ENCODE peak calls at places on chromosomes 3 and 15, in four cellular contexts. I, M, O and R are unnamed samples.

GRCh38 chr3:14371573-14372474 is 30.6 kb upstream of the SLC6A6 start:
- DNase-seq in I (peak; percentile 84), M (no peak), O (no peak), R (peak; percentile 44)

GRCh38 chr3:18402140-18402834 is 22.9 kb downstream of the SATB1 start:
- DNase-seq in I (no peak), M (no peak), O (no peak), R (no peak)

GRCh38 chr3:135621184-135621931 is 344.2 kb upstream of the PPP2R3A start:
- DNase-seq in I (no peak), M (peak; percentile 39), O (no peak), R (no peak)

GRCh38 chr3:97910931-97911351 is 61.3 kb downstream of the RIOX2 start:
- DNase-seq in I (peak; percentile 74), M (no peak), O (no peak), R (no peak)

GRCh38 chr3:9037113-9037715 is 73.9 kb upstream of the RAD18 start:
- DNase-seq in I (no peak), M (no peak), O (no peak), R (no peak)

GRCh38 chr3:94303897-94304296 is 241.0 kb downstream of the NSUN3 start:
- DNase-seq in I (no peak), M (no peak), O (peak; percentile 15), R (no peak)

GRCh38 chr3:97658670-97659285 is 105.8 kb upstream of the ARL6 start:
- DNase-seq in I (peak; percentile 64), M (no peak), O (no peak), R (peak; percentile 5)

GRCh38 chr3:89964347-89964746 is 856.9 kb downstream of the EPHA3 start:
- DNase-seq in I (no peak), M (no peak), O (no peak), R (no peak)

DNA sequence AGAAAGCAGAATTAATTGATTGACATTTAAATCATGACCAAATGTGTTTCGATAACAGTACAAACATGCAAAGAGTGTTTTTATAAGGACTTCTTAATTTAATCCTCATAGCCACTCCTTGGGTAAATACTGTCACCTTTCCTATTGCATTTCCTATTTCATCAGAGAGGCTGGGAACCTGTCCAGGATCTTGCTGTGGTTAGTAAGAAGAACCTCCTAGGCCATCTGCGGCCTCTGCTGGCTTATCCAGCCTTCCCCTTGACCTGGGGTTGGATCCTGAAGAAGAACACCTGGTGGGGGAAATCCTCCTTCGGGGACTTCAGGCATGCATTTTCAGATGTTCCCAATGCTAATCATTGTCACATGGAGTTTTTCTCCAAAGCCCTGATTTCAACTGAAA is 25.5 kb downstream of the GLDN start:
- DNase-seq in I (no peak), M (no peak), O (no peak), R (peak; percentile 46)
- H3K27ac ChIP-seq in I (no peak overlapping the region), M (no peak overlapping the region), O (no peak overlapping the region), R (no peak overlapping the region)

DNA sequence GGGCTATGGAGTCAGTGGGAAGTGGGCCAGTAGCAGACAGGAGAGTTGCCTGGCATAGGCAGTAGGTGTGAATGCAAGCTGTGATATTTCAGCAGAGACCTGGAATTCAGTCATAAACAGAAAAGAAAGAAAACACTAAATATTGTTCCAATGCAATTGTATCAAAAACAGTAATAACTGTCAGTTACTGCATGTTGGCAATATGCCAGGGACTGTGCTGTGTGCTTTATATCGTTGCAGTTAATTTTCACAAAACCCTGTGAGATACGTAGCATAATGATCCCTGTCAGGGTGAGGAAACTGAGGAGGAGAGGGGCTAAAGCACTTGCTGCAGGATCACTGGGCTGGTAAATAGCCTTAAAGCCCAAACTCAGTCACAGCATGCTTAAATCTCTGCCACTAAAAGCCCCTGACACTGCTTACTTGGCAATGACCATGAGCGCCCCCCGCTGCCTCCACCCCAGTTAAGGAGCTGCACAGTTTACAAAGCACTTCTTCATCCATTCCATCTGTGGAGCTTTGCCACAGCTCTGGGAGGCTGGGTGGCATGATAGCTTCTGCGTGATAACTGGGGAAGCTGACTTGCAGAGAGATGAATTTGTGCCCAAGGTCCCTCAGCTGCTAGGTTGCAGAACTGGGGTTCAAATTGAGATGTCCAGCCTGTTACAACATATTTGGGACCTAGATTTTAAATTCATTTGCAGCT is 4.0 kb downstream of the SLC6A1 start:
- DNase-seq in I (no peak), M (no peak), O (no peak), R (no peak)
- H3K27ac ChIP-seq in I (no peak overlapping the region), M (no peak overlapping the region), O (no peak overlapping the region), R (no peak overlapping the region)

GRCh38 chr3:67608034-67608433 is 46.4 kb downstream of the SUCLG2 start:
- DNase-seq in I (no peak), M (no peak), O (no peak), R (no peak)

GRCh38 chr3:67601385-67601784 is 53.0 kb downstream of the SUCLG2 start:
- DNase-seq in I (peak; percentile 77), M (no peak), O (no peak), R (no peak)

GRCh38 chr3:67602816-67603215 is 51.6 kb downstream of the SUCLG2 start:
- DNase-seq in I (no peak), M (no peak), O (no peak), R (no peak)

GRCh38 chr3:67601919-67602608 is 52.3 kb downstream of the SUCLG2 start:
- DNase-seq in I (no peak), M (no peak), O (no peak), R (no peak)

GRCh38 chr3:67605377-67605776 is 49.0 kb downstream of the SUCLG2 start:
- DNase-seq in I (peak; percentile 76), M (no peak), O (no peak), R (no peak)
- H3K27ac ChIP-seq in I (no peak overlapping the region), M (no peak overlapping the region), O (no peak overlapping the region), R (no peak overlapping the region)

DNA sequence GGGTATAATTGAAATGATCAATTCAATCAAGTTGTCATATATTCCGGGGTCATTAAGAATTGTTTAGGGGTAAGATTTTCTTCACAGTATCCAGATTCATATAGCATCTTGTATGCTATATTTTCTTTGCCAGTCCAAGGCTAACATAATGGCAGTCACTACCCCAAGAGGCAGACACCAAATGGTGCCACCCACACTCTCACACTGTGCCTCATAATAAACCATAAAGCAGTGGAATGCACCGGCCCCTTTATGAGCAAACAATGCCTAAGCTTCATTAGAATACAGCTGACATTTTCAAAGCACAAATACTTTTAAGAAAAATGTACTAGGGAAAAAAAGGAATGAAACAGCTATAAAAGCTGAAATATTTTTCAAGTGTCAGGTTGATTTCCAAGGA is 121.6 kb downstream of the TFDP2 start:
- DNase-seq in I (peak; percentile 44), M (no peak), O (no peak), R (no peak)
- H3K27ac ChIP-seq in I (no peak overlapping the region), M (no peak overlapping the region), O (no peak overlapping the region), R (peak overlapping the region; percentile 31)

DNA sequence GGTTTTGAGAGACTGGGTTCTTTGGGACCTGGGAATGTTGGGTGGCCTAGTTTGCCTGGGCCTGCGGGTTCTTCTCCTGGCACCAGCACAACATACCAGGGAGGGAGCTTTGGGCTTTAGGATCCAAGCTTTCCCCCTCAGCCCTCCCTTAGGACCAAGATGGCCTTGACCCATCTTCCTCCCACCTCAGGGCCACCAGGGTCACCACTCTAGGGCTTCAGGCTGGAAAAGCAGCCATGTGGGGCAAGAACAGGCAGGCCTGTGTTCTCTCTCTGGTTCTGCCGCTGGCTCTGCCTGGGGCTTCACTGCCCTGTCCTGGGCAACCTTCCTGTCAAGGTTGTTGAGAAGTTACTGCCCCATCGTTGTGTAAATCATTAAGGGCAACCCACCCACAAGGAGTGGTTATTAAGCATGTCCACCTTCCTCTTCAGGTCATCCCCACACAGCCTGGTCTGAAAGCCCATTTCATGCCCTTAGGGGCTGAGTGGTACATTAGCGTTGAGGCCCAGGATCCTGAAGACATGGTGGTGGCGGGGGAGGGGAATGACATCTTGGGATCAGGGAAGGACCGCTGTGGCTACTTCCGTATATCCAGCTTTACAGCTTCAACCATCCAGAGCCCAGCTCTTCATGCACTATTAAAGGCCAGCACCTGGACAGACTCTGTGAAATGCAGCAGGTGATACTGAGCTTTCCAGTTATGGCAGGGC is 652 bp downstream of the DUOX1 start:
- DNase-seq in I (no peak), M (no peak), O (no peak), R (no peak)
- H3K27ac ChIP-seq in I (no peak overlapping the region), M (no peak overlapping the region), O (no peak overlapping the region), R (peak overlapping the region; percentile 69)

DNA sequence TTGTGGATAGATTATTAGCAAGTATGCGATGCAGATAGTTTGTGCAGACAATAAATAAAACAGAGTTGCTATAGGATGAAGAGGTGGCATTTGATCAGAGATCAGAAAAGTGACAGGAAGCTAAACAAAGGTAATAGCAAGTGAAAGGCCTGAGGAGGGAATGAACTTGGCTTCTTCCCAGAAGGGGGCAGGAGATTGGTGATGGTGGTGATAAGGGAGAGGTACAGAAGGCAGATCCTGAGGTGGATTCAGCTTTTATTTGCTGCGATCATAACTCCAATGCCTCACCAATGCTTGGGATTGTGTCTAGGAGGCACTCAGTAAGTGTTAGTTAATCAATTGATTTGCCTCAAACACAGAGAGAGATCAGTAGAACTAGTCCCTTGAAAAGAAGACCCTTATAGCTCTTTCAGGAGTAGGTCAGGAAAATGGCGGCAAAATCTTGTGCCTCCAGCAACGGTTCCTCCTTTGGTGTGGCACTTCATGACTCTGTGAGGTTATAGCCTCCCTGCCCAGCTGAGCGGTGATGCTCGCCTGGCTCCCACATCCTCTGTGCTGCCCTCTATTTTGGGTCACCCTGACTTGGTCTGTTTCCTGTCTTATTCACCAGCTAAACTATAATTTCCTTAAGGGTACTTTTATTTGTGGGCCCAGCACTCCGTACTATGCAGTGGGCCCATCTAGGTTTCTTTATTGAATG is 37.5 kb downstream of the TGFBR2 start:
- DNase-seq in I (no peak), M (no peak), O (no peak), R (no peak)
- H3K27ac ChIP-seq in I (no peak overlapping the region), M (no peak overlapping the region), O (no peak overlapping the region), R (no peak overlapping the region)

GRCh38 chr3:33908209-33908851 is 109.9 kb downstream of the PDCD6IP start:
- DNase-seq in I (no peak), M (no peak), O (no peak), R (no peak)

GRCh38 chr3:33914731-33915389 is 116.4 kb downstream of the PDCD6IP start:
- DNase-seq in I (no peak), M (no peak), O (no peak), R (no peak)

GRCh38 chr3:33909547-33909946 is 111.1 kb downstream of the PDCD6IP start:
- DNase-seq in I (no peak), M (no peak), O (no peak), R (no peak)

GRCh38 chr3:33915796-33916589 is 117.6 kb downstream of the PDCD6IP start:
- DNase-seq in I (peak; percentile 48), M (no peak), O (no peak), R (no peak)

GRCh38 chr3:33911525-33912322 is 113.3 kb downstream of the PDCD6IP start:
- DNase-seq in I (peak; percentile 85), M (no peak), O (no peak), R (peak; percentile 10)
- H3K27ac ChIP-seq in I (no peak overlapping the region), M (no peak overlapping the region), O (no peak overlapping the region), R (no peak overlapping the region)

DNA sequence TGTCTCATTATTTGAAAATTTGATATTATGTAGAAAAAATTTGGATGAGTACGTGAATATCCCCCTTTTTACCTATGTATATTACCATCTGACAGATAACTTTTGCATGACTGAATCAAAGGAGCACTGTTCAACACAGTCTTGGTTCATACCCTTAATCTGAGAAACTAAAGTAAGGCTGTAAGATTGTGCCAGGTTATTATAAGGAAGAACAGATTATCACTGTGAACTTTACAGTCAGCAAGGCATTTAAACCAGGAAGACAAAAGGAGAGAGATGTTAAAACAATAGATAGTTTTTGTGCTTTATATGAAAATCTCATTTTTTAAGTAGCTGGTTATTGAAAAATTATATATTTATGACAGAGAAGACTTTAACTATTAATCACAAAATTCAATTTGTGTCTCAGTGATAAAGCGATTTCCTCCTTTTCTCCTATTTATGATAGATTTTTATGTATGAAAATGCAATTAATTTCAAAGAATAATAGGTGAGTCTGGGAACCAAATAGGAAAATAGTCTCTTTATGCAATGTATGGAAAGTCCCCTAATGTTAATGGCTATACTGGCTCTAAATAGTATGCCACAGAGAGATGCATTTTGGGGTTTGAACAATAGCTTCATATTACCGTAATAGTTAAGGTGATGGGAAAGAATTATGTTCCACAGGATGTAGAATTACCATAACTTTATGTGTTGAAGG is 33.4 kb downstream of the PLCL2 start:
- DNase-seq in I (no peak), M (no peak), O (no peak), R (no peak)
- H3K27ac ChIP-seq in I (no peak overlapping the region), M (no peak overlapping the region), O (no peak overlapping the region), R (no peak overlapping the region)